ENCODE peak calls at places on chromosomes 2 and 18, in eight cellular contexts. W is mammary epithelial cell, K is RWPE1, A is NB4, D is GM23338, B is dorsolateral prefrontal cortex, O is neural progenitor cell, S is upper lobe of right lung. R is an unnamed sample.

GRCh38 chr2:75595541-75596395 is 35.0 kb upstream of the EVA1A start:
- DNase-seq in W (peak; percentile 70), K (no peak), A (no peak), D (no peak), B (no peak), O (no peak), S (no peak), R (no peak)

GRCh38 chr2:133780099-133780996 is 212.1 kb upstream of the NCKAP5 start:
- DNase-seq in W (peak; percentile 70), K (peak; percentile 46), A (peak; percentile 69), D (peak; percentile 90), B (no peak), O (peak; percentile 86), S (no peak), R (no peak)

GRCh38 chr2:8103085-8103708 is 578.7 kb upstream of the ID2 start:
- DNase-seq in W (no peak), K (no peak), A (no peak), D (no peak), B (no peak), O (no peak), S (no peak), R (no peak)

GRCh38 chr18:60892855-60893254 is 440.4 kb upstream of the CDH20 start:
- DNase-seq in W (peak; percentile 96), K (peak; percentile 18), A (peak; percentile 64), D (no peak), B (no peak), O (no peak), S (peak; percentile 61), R (no peak)

GRCh38 chr2:85189606-85190270 is 56.5 kb downstream of the TCF7L1 start:
- DNase-seq in W (no peak), K (no peak), A (no peak), D (peak; percentile 33), B (peak; percentile 64), O (peak; percentile 97), S (no peak), R (no peak)

GRCh38 chr2:180124273-180124881 is 117.3 kb upstream of the CWC22 start:
- DNase-seq in W (peak; percentile 61), K (peak; percentile 42), A (peak; percentile 70), D (peak; percentile 70), B (no peak), O (peak; percentile 55), S (no peak), R (no peak)

GRCh38 chr18:72840109-72840508 is 27.7 kb downstream of the NETO1 start:
- DNase-seq in W (no peak), K (no peak), A (no peak), D (no peak), B (no peak), O (no peak), S (no peak), R (no peak)

GRCh38 chr2:29033172-29033571 is 41.2 kb downstream of the PCARE start:
- DNase-seq in W (peak; percentile 24), K (peak; percentile 77), A (no peak), D (peak; percentile 52), B (no peak), O (peak; percentile 57), S (no peak), R (no peak)

GRCh38 chr2:98049991-98050519 is 36.9 kb upstream of the VWA3B start:
- DNase-seq in W (peak; percentile 57), K (peak; percentile 8), A (no peak), D (no peak), B (no peak), O (no peak), S (no peak), R (no peak)

GRCh38 chr2:227462972-227463931 is 8.7 kb upstream of the AGFG1 start:
- DNase-seq in W (no peak), K (no peak), A (peak; percentile 39), D (no peak), B (no peak), O (peak; percentile 35), S (no peak), R (no peak)

GRCh38 chr2:101253713-101254085 is 1.0 kb downstream of the CNOT11 start:
- DNase-seq in W (no peak), K (no peak), A (peak; percentile 17), D (no peak), B (no peak), O (peak; percentile 7), S (no peak), R (no peak)

GRCh38 chr18:47953471-47953931 is 23.0 kb upstream of the SMAD2 start:
- DNase-seq in W (peak; percentile 41), K (peak; percentile 8), A (peak; percentile 98), D (peak; percentile 40), B (peak; percentile 70), O (peak; percentile 68), S (no peak), R (no peak)

GRCh38 chr18:13437801-13438506 is 219.4 kb downstream of the LDLRAD4 start:
- DNase-seq in W (no peak), K (no peak), A (no peak), D (no peak), B (no peak), O (no peak), S (no peak), R (no peak)

DNA sequence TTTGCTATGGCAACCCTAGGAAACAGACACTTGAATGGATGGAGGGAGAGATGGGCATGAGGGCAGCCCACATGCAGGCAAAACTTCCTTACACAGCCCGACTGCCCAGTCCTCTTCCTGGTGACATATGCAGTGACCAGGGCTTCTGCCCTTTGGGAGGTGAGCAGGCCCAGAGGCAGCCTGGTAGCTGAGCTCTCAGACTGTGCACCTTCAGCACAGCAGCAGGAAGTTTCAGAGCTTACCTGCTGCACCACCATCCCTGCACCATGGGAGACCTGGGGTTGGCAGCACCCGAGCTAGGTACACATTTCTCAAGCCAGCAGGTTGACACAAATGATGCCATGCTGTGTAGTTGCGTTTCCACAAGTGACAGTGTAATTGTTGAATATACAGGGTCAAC is 97.6 kb upstream of the LMAN1 start:
- DNase-seq in W (no peak), K (no peak), A (no peak), D (no peak), B (no peak), O (no peak), S (no peak), R (no peak)
- TF ChIP-seq CTCF in W (no peak), K (no peak), A (no peak), D (no peak), B (no peak), O (no peak), S (no peak), R (no peak)

DNA sequence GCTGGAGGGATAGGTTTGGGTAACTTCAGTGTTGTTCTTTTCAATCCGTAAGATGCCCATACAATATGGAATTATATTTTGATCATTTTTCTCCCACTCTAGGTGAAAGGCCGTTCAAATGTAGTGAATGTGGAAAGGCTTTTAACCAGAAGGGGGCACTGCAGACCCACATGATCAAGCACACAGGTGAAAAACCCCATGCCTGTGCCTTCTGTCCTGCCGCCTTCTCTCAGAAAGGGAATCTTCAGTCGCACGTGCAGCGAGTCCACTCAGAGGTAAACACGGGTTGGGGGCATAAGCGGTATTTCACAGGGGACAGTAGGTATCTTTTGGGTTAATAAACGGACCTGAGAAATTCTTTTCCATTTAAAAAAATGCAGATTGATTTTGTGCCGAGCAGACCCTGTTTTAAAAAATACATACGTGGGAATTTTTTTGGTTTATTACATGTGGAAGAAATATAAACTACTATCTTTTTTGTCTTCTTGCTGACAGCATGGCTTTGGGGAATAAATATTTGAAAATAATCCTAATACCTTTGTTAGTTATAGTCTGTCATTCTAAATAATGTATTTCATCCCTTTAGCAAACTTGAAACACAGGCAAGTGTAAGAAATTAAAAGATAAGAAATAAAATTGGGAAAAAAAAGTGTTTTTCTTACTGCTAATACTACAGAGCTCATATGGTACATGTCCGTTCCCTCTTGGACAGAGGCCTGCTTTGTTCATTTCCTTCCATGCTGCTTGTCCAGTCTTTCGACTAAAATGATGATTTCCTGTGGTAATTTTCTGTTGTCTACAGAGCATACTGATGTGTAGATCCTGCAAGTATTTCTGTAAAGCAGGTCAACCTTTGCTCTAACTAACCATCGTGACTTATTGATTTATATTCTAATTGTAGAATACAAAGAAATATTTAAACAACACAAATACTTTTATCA is 53.3 kb downstream of the ZNF236 start:
- DNase-seq in W (peak; percentile 20), K (no peak), A (peak; percentile 62), D (peak; percentile 86), B (no peak), O (peak; percentile 73), S (no peak), R (no peak)
- TF ChIP-seq CTCF in W (peak; percentile 60), K (peak; percentile 54), A (peak; percentile 57), D (peak; percentile 95), B (peak; percentile 77), O (peak; percentile 86), S (peak; percentile 59), R (peak; percentile 86)

DNA sequence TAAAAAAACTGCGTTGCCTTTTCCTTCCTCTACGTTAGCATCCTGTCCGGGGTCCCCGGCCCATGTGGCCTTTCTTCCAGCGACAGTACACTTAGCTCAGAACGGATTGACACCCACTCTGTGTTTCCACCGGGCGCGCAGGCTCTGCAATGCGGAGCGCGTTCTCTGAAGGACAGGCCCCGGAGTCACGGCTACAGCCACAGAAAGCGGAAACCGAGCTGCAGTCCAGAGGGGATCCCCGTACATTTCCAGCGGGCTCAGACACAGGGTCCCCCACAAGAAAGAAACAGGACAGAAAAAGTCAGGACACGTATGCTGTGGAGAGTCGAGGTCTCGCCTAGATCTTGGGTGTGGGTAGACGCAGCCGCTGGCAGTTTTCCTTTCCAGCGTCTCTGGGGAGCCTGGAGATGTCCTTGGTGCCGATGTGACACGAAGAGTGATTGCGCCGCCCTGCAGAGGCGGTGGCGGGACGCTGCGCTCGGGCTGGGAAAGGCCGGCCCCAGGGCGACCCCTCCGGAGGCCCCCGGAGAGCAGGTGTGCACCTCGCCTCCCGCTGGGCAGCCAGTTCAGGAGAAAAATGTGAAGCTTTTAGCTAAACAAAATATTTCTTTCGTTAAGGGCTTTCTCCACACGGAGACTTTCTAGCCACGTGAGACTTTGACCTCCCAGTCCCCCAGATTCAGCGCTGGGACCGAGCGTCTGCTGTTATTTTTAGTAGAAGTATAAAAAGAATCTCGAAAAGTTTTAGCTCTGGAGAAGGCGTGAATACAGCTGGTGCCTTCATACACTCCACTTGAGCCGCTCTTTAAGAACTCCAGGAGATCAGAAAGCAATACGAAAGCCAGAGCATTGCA is 1.3 kb upstream of the ACKR3 start:
- DNase-seq in W (no peak), K (no peak), A (no peak), D (peak; percentile 51), B (peak; percentile 53), O (peak; percentile 51), S (peak; percentile 73), R (no peak)
- TF ChIP-seq CTCF in W (no peak), K (no peak), A (no peak), D (no peak), B (no peak), O (peak; percentile 14), S (peak; percentile 16), R (peak; percentile 26)

GRCh38 chr2:5677133-5677532 is 15.1 kb upstream of the SOX11 start:
- DNase-seq in W (no peak), K (no peak), A (no peak), D (no peak), B (no peak), O (no peak), S (no peak), R (no peak)

GRCh38 chr2:5668682-5669267 is 23.4 kb upstream of the SOX11 start:
- DNase-seq in W (no peak), K (no peak), A (no peak), D (no peak), B (no peak), O (no peak), S (no peak), R (no peak)

GRCh38 chr2:5673861-5674240 is 18.3 kb upstream of the SOX11 start:
- DNase-seq in W (no peak), K (no peak), A (no peak), D (peak; percentile 40), B (no peak), O (no peak), S (no peak), R (no peak)

GRCh38 chr2:5673148-5673860 is 18.9 kb upstream of the SOX11 start:
- DNase-seq in W (no peak), K (no peak), A (no peak), D (peak; percentile 53), B (no peak), O (peak; percentile 67), S (no peak), R (no peak)

GRCh38 chr2:5672749-5673147 is 19.4 kb upstream of the SOX11 start:
- DNase-seq in W (no peak), K (no peak), A (no peak), D (no peak), B (no peak), O (no peak), S (no peak), R (no peak)
- TF ChIP-seq CTCF in W (no peak), K (no peak), A (no peak), D (no peak), B (no peak), O (no peak), S (no peak), R (no peak)

R was measured in type B pancreatic cell.